ENCODE peak calls at places on chromosome 16, in five cellular contexts. F is CD4-positive, alpha-beta T cell; O is myocyte; E is stimulated activated CD8-positive, alpha-beta memory T cell treated with anti-CD3 and anti-CD28 coated beads, Interleukin-12 subunit alpha, Interleukin-12 subunit beta, amount 100 ng/mL, for 4 hours; S is C1 segment of cervical spinal cord. R is an unnamed sample.

GRCh38 chr16:1152123-1152638 is 725 bp upstream of the CACNA1H start:
- DNase-seq in E (peak; percentile 49), S (no peak), O (no peak), F (peak; percentile 38), R (peak; percentile 47)

GRCh38 chr16:30623558-30624283 is 13.5 kb upstream of the ZNF689 start:
- DNase-seq in E (no peak), F (no peak), S (no peak), O (no peak), R (no peak)

GRCh38 chr16:78249832-78250231 is 150.4 kb downstream of the WWOX start:
- DNase-seq in F (no peak), O (no peak), E (no peak), S (no peak), R (no peak)

GRCh38 chr16:84501077-84501735 is 3.3 kb downstream of the MEAK7 start:
- DNase-seq in E (no peak), S (no peak), O (no peak), F (no peak), R (no peak)

GRCh38 chr16:68798398-68798797 is 44.9 kb upstream of the TANGO6 start:
- DNase-seq in F (no peak), O (peak; percentile 28), S (no peak), E (no peak), R (no peak)

GRCh38 chr16:84358601-84359295 is 9.6 kb upstream of the ATP2C2 start:
- DNase-seq in E (no peak), F (no peak), S (no peak), O (no peak), R (no peak)

GRCh38 chr16:72753883-72754282 is 294.0 kb downstream of the ZFHX3 start:
- DNase-seq in F (no peak), S (no peak), O (no peak), E (no peak), R (no peak)

GRCh38 chr16:1426734-1427451 is 4.0 kb upstream of the PERCC1 start:
- DNase-seq in F (no peak), E (no peak), S (no peak), O (no peak), R (no peak)

GRCh38 chr16:1141716-1142115 is 11.2 kb upstream of the CACNA1H start:
- DNase-seq in F (no peak), E (no peak), O (no peak), S (no peak), R (no peak)

GRCh38 chr16:31291376-31291775 is 31.6 kb downstream of the ITGAM start:
- DNase-seq in F (no peak), S (no peak), O (no peak), E (no peak), R (no peak)

GRCh38 chr16:7246578-7246977 is 86.1 kb upstream of the RBFOX1 start:
- DNase-seq in E (no peak), S (no peak), F (no peak), O (no peak), R (no peak)

GRCh38 chr16:68444058-68444657 is 4.2 kb downstream of the SMPD3 start:
- DNase-seq in F (no peak), S (no peak), E (no peak), O (peak; percentile 69), R (no peak)

GRCh38 chr16:87757841-87758426 is 7.9 kb downstream of the KLHDC4 start:
- DNase-seq in S (no peak), O (no peak), F (no peak), E (no peak), R (no peak)

GRCh38 chr16:48432136-48432535 is 46.9 kb upstream of the SIAH1 start:
- DNase-seq in O (no peak), S (no peak), E (no peak), F (no peak), R (no peak)

GRCh38 chr16:55944377-55944802 is 69.2 kb upstream of the CES5A start:
- DNase-seq in F (peak; percentile 33), S (peak; percentile 73), O (peak; percentile 75), E (peak; percentile 8), R (peak; percentile 35)

GRCh38 chr16:89890200-89890599 is 16.8 kb downstream of the TCF25 start:
- DNase-seq in S (no peak), O (no peak), E (no peak), F (no peak), R (no peak)

GRCh38 chr16:9992441-9992840 is 189.8 kb downstream of the GRIN2A start:
- DNase-seq in E (no peak), S (no peak), F (no peak), O (no peak), R (no peak)

GRCh38 chr16:56357291-56357764 is 68.0 kb downstream of the AMFR start:
- DNase-seq in S (no peak), F (no peak), E (no peak), O (peak; percentile 22), R (no peak)

GRCh38 chr16:56547120-56547948 is 17.5 kb upstream of the MT4 start:
- DNase-seq in F (no peak), E (no peak), O (peak; percentile 83), S (peak; percentile 72), R (no peak)

GRCh38 chr16:1183235-1183907 is 30.5 kb downstream of the CACNA1H start:
- DNase-seq in O (peak; percentile 82), S (no peak), F (no peak), E (no peak), R (no peak)

GRCh38 chr16:79601092-79601977 is 798 bp upstream of the MAF start:
- DNase-seq in E (no peak), S (no peak), O (peak; percentile 64), F (no peak), R (peak; percentile 29)

GRCh38 chr16:80637621-80638020 is 96.8 kb downstream of the DYNLRB2 start:
- DNase-seq in O (no peak), F (no peak), E (no peak), S (no peak), R (no peak)

GRCh38 chr16:89721644-89722391 is 481 bp downstream of the ZNF276 start:
- DNase-seq in F (peak; percentile 89), S (no peak), E (peak; percentile 83), O (peak; percentile 40), R (peak; percentile 87)

GRCh38 chr16:31875112-31875803 is 1.7 kb downstream of the ZNF267 start:
- DNase-seq in E (no peak), S (no peak), O (peak; percentile 55), F (no peak), R (no peak)

GRCh38 chr16:58286280-58286679 is 8.5 kb downstream of the PRSS54 start:
- DNase-seq in O (no peak), F (no peak), E (no peak), S (no peak), R (no peak)

GRCh38 chr16:3640207-3640606 is 14.3 kb upstream of the DNASE1 start:
- DNase-seq in S (no peak), E (no peak), F (no peak), O (no peak), R (no peak)

GRCh38 chr16:5381481-5381880 is 283.9 kb upstream of the EEF2KMT start:
- DNase-seq in O (no peak), S (no peak), E (no peak), F (no peak), R (no peak)

GRCh38 chr16:77059441-77059840 is 131.5 kb upstream of the MON1B start:
- DNase-seq in O (no peak), S (no peak), E (no peak), F (no peak), R (no peak)

GRCh38 chr16:89785523-89786155 is 30.8 kb downstream of the FANCA start:
- DNase-seq in F (peak; percentile 21), S (no peak), O (no peak), E (no peak), R (peak; percentile 52)

GRCh38 chr16:17067882-17068281 is 402.9 kb downstream of the XYLT1 start:
- DNase-seq in E (no peak), O (no peak), F (no peak), S (no peak), R (no peak)

GRCh38 chr16:87806246-87806607 is 40.4 kb upstream of the KLHDC4 start:
- DNase-seq in F (no peak), O (peak; percentile 36), E (no peak), S (no peak), R (no peak)

GRCh38 chr16:2710711-2711231 is 9.3 kb downstream of the PRSS27 start:
- DNase-seq in E (no peak), F (no peak), S (no peak), O (no peak), R (no peak)

GRCh38 chr16:25109643-25110042 is 1.9 kb upstream of the LCMT1 start:
- DNase-seq in F (no peak), S (no peak), E (no peak), O (peak; percentile 93), R (no peak)

GRCh38 chr16:58638148-58639036 is 8.8 kb upstream of the CNOT1 start:
- DNase-seq in F (no peak), E (no peak), O (peak; percentile 80), S (no peak), R (no peak)